ENCODE peak calls at places on chromosome 3, in six cellular contexts. One of them, this sample, is unnamed.

GRCh38 chr3:41267975-41268640 is 68.8 kb downstream of the CTNNB1 start:
- DNase-seq in stimulated activated CD8-positive, alpha-beta memory T cell treated with anti-CD3 and anti-CD28 coated beads, Interleukin-4, amount 100 ng/mL, for 24 hours: no peak
- DNase-seq in HL-60: no peak
- DNase-seq in Right ventricle myocardium superior: no peak
- DNase-seq in bronchial epithelial cell: peak
- DNase-seq in neuronal stem cell: no peak
- DNase-seq in this sample: no peak

GRCh38 chr3:132354916-132355702 is 37.9 kb downstream of the ACP3 start:
- DNase-seq in stimulated activated CD8-positive, alpha-beta memory T cell treated with anti-CD3 and anti-CD28 coated beads, Interleukin-4, amount 100 ng/mL, for 24 hours: no peak
- DNase-seq in HL-60: no peak
- DNase-seq in Right ventricle myocardium superior: no peak
- DNase-seq in bronchial epithelial cell: peak
- DNase-seq in neuronal stem cell: no peak
- DNase-seq in this sample: no peak

GRCh38 chr3:156750874-156751245 is 75.3 kb upstream of the LEKR1 start:
- DNase-seq in stimulated activated CD8-positive, alpha-beta memory T cell treated with anti-CD3 and anti-CD28 coated beads, Interleukin-4, amount 100 ng/mL, for 24 hours: no peak
- DNase-seq in HL-60: peak
- DNase-seq in Right ventricle myocardium superior: no peak
- DNase-seq in bronchial epithelial cell: peak
- DNase-seq in neuronal stem cell: no peak
- DNase-seq in this sample: no peak

GRCh38 chr3:129582799-129583198 is 23.7 kb downstream of the PLXND1 start:
- DNase-seq in stimulated activated CD8-positive, alpha-beta memory T cell treated with anti-CD3 and anti-CD28 coated beads, Interleukin-4, amount 100 ng/mL, for 24 hours: no peak
- DNase-seq in HL-60: peak
- DNase-seq in Right ventricle myocardium superior: no peak
- DNase-seq in bronchial epithelial cell: no peak
- DNase-seq in neuronal stem cell: no peak
- DNase-seq in this sample: no peak

GRCh38 chr3:9362731-9363530 is at the start of gene THUMPD3:
- DNase-seq in stimulated activated CD8-positive, alpha-beta memory T cell treated with anti-CD3 and anti-CD28 coated beads, Interleukin-4, amount 100 ng/mL, for 24 hours: peak
- DNase-seq in HL-60: peak
- DNase-seq in Right ventricle myocardium superior: peak
- DNase-seq in bronchial epithelial cell: peak
- DNase-seq in neuronal stem cell: peak
- DNase-seq in this sample: peak

GRCh38 chr3:193780810-193781472 is 187.9 kb downstream of the OPA1 start:
- DNase-seq in stimulated activated CD8-positive, alpha-beta memory T cell treated with anti-CD3 and anti-CD28 coated beads, Interleukin-4, amount 100 ng/mL, for 24 hours: no peak
- DNase-seq in HL-60: peak
- DNase-seq in Right ventricle myocardium superior: peak
- DNase-seq in bronchial epithelial cell: peak
- DNase-seq in neuronal stem cell: peak
- DNase-seq in this sample: peak

GRCh38 chr3:157311633-157312365 is 124.9 kb upstream of the PTX3 start:
- DNase-seq in stimulated activated CD8-positive, alpha-beta memory T cell treated with anti-CD3 and anti-CD28 coated beads, Interleukin-4, amount 100 ng/mL, for 24 hours: no peak
- DNase-seq in HL-60: no peak
- DNase-seq in Right ventricle myocardium superior: no peak
- DNase-seq in bronchial epithelial cell: peak
- DNase-seq in neuronal stem cell: no peak
- DNase-seq in this sample: no peak

GRCh38 chr3:106734712-106735111 is 642.5 kb upstream of the CCDC54 start:
- DNase-seq in stimulated activated CD8-positive, alpha-beta memory T cell treated with anti-CD3 and anti-CD28 coated beads, Interleukin-4, amount 100 ng/mL, for 24 hours: no peak
- DNase-seq in HL-60: no peak
- DNase-seq in Right ventricle myocardium superior: no peak
- DNase-seq in bronchial epithelial cell: no peak
- DNase-seq in neuronal stem cell: no peak
- DNase-seq in this sample: no peak

GRCh38 chr3:46188708-46189107 is 19.4 kb downstream of the CCR1 start:
- DNase-seq in stimulated activated CD8-positive, alpha-beta memory T cell treated with anti-CD3 and anti-CD28 coated beads, Interleukin-4, amount 100 ng/mL, for 24 hours: no peak
- DNase-seq in HL-60: no peak
- DNase-seq in Right ventricle myocardium superior: no peak
- DNase-seq in bronchial epithelial cell: no peak
- DNase-seq in neuronal stem cell: no peak
- DNase-seq in this sample: no peak

GRCh38 chr3:178146406-178146831 is 389.8 kb upstream of the KCNMB2 start:
- DNase-seq in stimulated activated CD8-positive, alpha-beta memory T cell treated with anti-CD3 and anti-CD28 coated beads, Interleukin-4, amount 100 ng/mL, for 24 hours: no peak
- DNase-seq in HL-60: no peak
- DNase-seq in Right ventricle myocardium superior: no peak
- DNase-seq in bronchial epithelial cell: no peak
- DNase-seq in neuronal stem cell: peak
- DNase-seq in this sample: no peak

GRCh38 chr3:153372326-153372725 is 210.3 kb downstream of the RAP2B start:
- DNase-seq in stimulated activated CD8-positive, alpha-beta memory T cell treated with anti-CD3 and anti-CD28 coated beads, Interleukin-4, amount 100 ng/mL, for 24 hours: no peak
- DNase-seq in HL-60: no peak
- DNase-seq in Right ventricle myocardium superior: no peak
- DNase-seq in bronchial epithelial cell: peak
- DNase-seq in neuronal stem cell: no peak
- DNase-seq in this sample: no peak

GRCh38 chr3:60010778-60011177 is 961.0 kb upstream of the CFAP20DC start:
- DNase-seq in stimulated activated CD8-positive, alpha-beta memory T cell treated with anti-CD3 and anti-CD28 coated beads, Interleukin-4, amount 100 ng/mL, for 24 hours: peak
- DNase-seq in HL-60: peak
- DNase-seq in Right ventricle myocardium superior: no peak
- DNase-seq in bronchial epithelial cell: no peak
- DNase-seq in neuronal stem cell: no peak
- DNase-seq in this sample: no peak

GRCh38 chr3:151171145-151171544 is 31.9 kb downstream of the GPR171 start:
- DNase-seq in stimulated activated CD8-positive, alpha-beta memory T cell treated with anti-CD3 and anti-CD28 coated beads, Interleukin-4, amount 100 ng/mL, for 24 hours: no peak
- DNase-seq in HL-60: peak
- DNase-seq in Right ventricle myocardium superior: peak
- DNase-seq in bronchial epithelial cell: no peak
- DNase-seq in neuronal stem cell: no peak
- DNase-seq in this sample: no peak

GRCh38 chr3:187227658-187228258 is 30.5 kb downstream of the RTP1 start:
- DNase-seq in stimulated activated CD8-positive, alpha-beta memory T cell treated with anti-CD3 and anti-CD28 coated beads, Interleukin-4, amount 100 ng/mL, for 24 hours: no peak
- DNase-seq in HL-60: no peak
- DNase-seq in Right ventricle myocardium superior: no peak
- DNase-seq in bronchial epithelial cell: peak
- DNase-seq in neuronal stem cell: no peak
- DNase-seq in this sample: no peak

GRCh38 chr3:187717572-187717971 is 15.2 kb upstream of the RTP2 start:
- DNase-seq in stimulated activated CD8-positive, alpha-beta memory T cell treated with anti-CD3 and anti-CD28 coated beads, Interleukin-4, amount 100 ng/mL, for 24 hours: no peak
- DNase-seq in HL-60: no peak
- DNase-seq in Right ventricle myocardium superior: no peak
- DNase-seq in bronchial epithelial cell: no peak
- DNase-seq in neuronal stem cell: no peak
- DNase-seq in this sample: no peak

GRCh38 chr3:11908981-11909698 is 62.5 kb upstream of the TAMM41 start:
- DNase-seq in stimulated activated CD8-positive, alpha-beta memory T cell treated with anti-CD3 and anti-CD28 coated beads, Interleukin-4, amount 100 ng/mL, for 24 hours: no peak
- DNase-seq in HL-60: no peak
- DNase-seq in Right ventricle myocardium superior: no peak
- DNase-seq in bronchial epithelial cell: no peak
- DNase-seq in neuronal stem cell: no peak
- DNase-seq in this sample: no peak

GRCh38 chr3:44030690-44031344 is 210.9 kb upstream of the TOPAZ1 start:
- DNase-seq in stimulated activated CD8-positive, alpha-beta memory T cell treated with anti-CD3 and anti-CD28 coated beads, Interleukin-4, amount 100 ng/mL, for 24 hours: no peak
- DNase-seq in HL-60: no peak
- DNase-seq in Right ventricle myocardium superior: no peak
- DNase-seq in bronchial epithelial cell: no peak
- DNase-seq in neuronal stem cell: no peak
- DNase-seq in this sample: no peak

GRCh38 chr3:123618768-123619484 is 34.1 kb upstream of the HACD2 start:
- DNase-seq in stimulated activated CD8-positive, alpha-beta memory T cell treated with anti-CD3 and anti-CD28 coated beads, Interleukin-4, amount 100 ng/mL, for 24 hours: no peak
- DNase-seq in HL-60: peak
- DNase-seq in Right ventricle myocardium superior: peak
- DNase-seq in bronchial epithelial cell: peak
- DNase-seq in neuronal stem cell: no peak
- DNase-seq in this sample: no peak

GRCh38 chr3:32004111-32004790 is 22.7 kb downstream of the ZNF860 start:
- DNase-seq in stimulated activated CD8-positive, alpha-beta memory T cell treated with anti-CD3 and anti-CD28 coated beads, Interleukin-4, amount 100 ng/mL, for 24 hours: no peak
- DNase-seq in HL-60: no peak
- DNase-seq in Right ventricle myocardium superior: no peak
- DNase-seq in bronchial epithelial cell: peak
- DNase-seq in neuronal stem cell: no peak
- DNase-seq in this sample: no peak

GRCh38 chr3:196280689-196281463 is 6.7 kb downstream of the PCYT1A start:
- DNase-seq in stimulated activated CD8-positive, alpha-beta memory T cell treated with anti-CD3 and anti-CD28 coated beads, Interleukin-4, amount 100 ng/mL, for 24 hours: no peak
- DNase-seq in HL-60: no peak
- DNase-seq in Right ventricle myocardium superior: no peak
- DNase-seq in bronchial epithelial cell: no peak
- DNase-seq in neuronal stem cell: no peak
- DNase-seq in this sample: no peak

GRCh38 chr3:192514754-192515660 is 212.3 kb downstream of the FGF12 start:
- DNase-seq in stimulated activated CD8-positive, alpha-beta memory T cell treated with anti-CD3 and anti-CD28 coated beads, Interleukin-4, amount 100 ng/mL, for 24 hours: no peak
- DNase-seq in HL-60: no peak
- DNase-seq in Right ventricle myocardium superior: peak
- DNase-seq in bronchial epithelial cell: no peak
- DNase-seq in neuronal stem cell: peak
- DNase-seq in this sample: peak

GRCh38 chr3:43766672-43767465 is 76.1 kb downstream of the ABHD5 start:
- DNase-seq in stimulated activated CD8-positive, alpha-beta memory T cell treated with anti-CD3 and anti-CD28 coated beads, Interleukin-4, amount 100 ng/mL, for 24 hours: no peak
- DNase-seq in HL-60: no peak
- DNase-seq in Right ventricle myocardium superior: no peak
- DNase-seq in bronchial epithelial cell: peak
- DNase-seq in neuronal stem cell: no peak
- DNase-seq in this sample: no peak

GRCh38 chr3:136334209-136334608 is 84.1 kb downstream of the PCCB start:
- DNase-seq in stimulated activated CD8-positive, alpha-beta memory T cell treated with anti-CD3 and anti-CD28 coated beads, Interleukin-4, amount 100 ng/mL, for 24 hours: no peak
- DNase-seq in HL-60: no peak
- DNase-seq in Right ventricle myocardium superior: no peak
- DNase-seq in bronchial epithelial cell: no peak
- DNase-seq in neuronal stem cell: no peak
- DNase-seq in this sample: no peak

GRCh38 chr3:87397210-87397609 is 120.8 kb upstream of the POU1F1 start:
- DNase-seq in stimulated activated CD8-positive, alpha-beta memory T cell treated with anti-CD3 and anti-CD28 coated beads, Interleukin-4, amount 100 ng/mL, for 24 hours: no peak
- DNase-seq in HL-60: no peak
- DNase-seq in Right ventricle myocardium superior: no peak
- DNase-seq in bronchial epithelial cell: no peak
- DNase-seq in neuronal stem cell: no peak
- DNase-seq in this sample: no peak

GRCh38 chr3:76841750-76842149 is 198.1 kb upstream of the ROBO2 start:
- DNase-seq in stimulated activated CD8-positive, alpha-beta memory T cell treated with anti-CD3 and anti-CD28 coated beads, Interleukin-4, amount 100 ng/mL, for 24 hours: no peak
- DNase-seq in HL-60: no peak
- DNase-seq in Right ventricle myocardium superior: no peak
- DNase-seq in bronchial epithelial cell: no peak
- DNase-seq in neuronal stem cell: no peak
- DNase-seq in this sample: no peak

GRCh38 chr3:172522871-172523818 is at the start of gene TNFSF10:
- DNase-seq in stimulated activated CD8-positive, alpha-beta memory T cell treated with anti-CD3 and anti-CD28 coated beads, Interleukin-4, amount 100 ng/mL, for 24 hours: peak
- DNase-seq in HL-60: peak
- DNase-seq in Right ventricle myocardium superior: peak
- DNase-seq in bronchial epithelial cell: peak
- DNase-seq in neuronal stem cell: no peak
- DNase-seq in this sample: peak

GRCh38 chr3:76497636-76498035 is 542.3 kb upstream of the ROBO2 start:
- DNase-seq in stimulated activated CD8-positive, alpha-beta memory T cell treated with anti-CD3 and anti-CD28 coated beads, Interleukin-4, amount 100 ng/mL, for 24 hours: no peak
- DNase-seq in HL-60: no peak
- DNase-seq in Right ventricle myocardium superior: no peak
- DNase-seq in bronchial epithelial cell: peak
- DNase-seq in neuronal stem cell: peak
- DNase-seq in this sample: no peak

GRCh38 chr3:152471814-152472605 is 203.3 kb downstream of the MBNL1 start:
- DNase-seq in stimulated activated CD8-positive, alpha-beta memory T cell treated with anti-CD3 and anti-CD28 coated beads, Interleukin-4, amount 100 ng/mL, for 24 hours: peak
- DNase-seq in HL-60: peak
- DNase-seq in Right ventricle myocardium superior: peak
- DNase-seq in bronchial epithelial cell: peak
- DNase-seq in neuronal stem cell: peak
- DNase-seq in this sample: no peak

GRCh38 chr3:194206375-194206774 is 70.4 kb downstream of the HES1 start:
- DNase-seq in stimulated activated CD8-positive, alpha-beta memory T cell treated with anti-CD3 and anti-CD28 coated beads, Interleukin-4, amount 100 ng/mL, for 24 hours: no peak
- DNase-seq in HL-60: peak
- DNase-seq in Right ventricle myocardium superior: peak
- DNase-seq in bronchial epithelial cell: no peak
- DNase-seq in neuronal stem cell: no peak
- DNase-seq in this sample: no peak

GRCh38 chr3:186340211-186340610 is 21.8 kb downstream of the DGKG start:
- DNase-seq in stimulated activated CD8-positive, alpha-beta memory T cell treated with anti-CD3 and anti-CD28 coated beads, Interleukin-4, amount 100 ng/mL, for 24 hours: no peak
- DNase-seq in HL-60: no peak
- DNase-seq in Right ventricle myocardium superior: no peak
- DNase-seq in bronchial epithelial cell: peak
- DNase-seq in neuronal stem cell: no peak
- DNase-seq in this sample: no peak

GRCh38 chr3:79769234-79769633 is 1.4 kb upstream of the ROBO1 start:
- DNase-seq in stimulated activated CD8-positive, alpha-beta memory T cell treated with anti-CD3 and anti-CD28 coated beads, Interleukin-4, amount 100 ng/mL, for 24 hours: no peak
- DNase-seq in HL-60: no peak
- DNase-seq in Right ventricle myocardium superior: no peak
- DNase-seq in bronchial epithelial cell: no peak
- DNase-seq in neuronal stem cell: no peak
- DNase-seq in this sample: no peak

GRCh38 chr3:160134454-160134853 is 90.8 kb upstream of the C3orf80 start:
- DNase-seq in stimulated activated CD8-positive, alpha-beta memory T cell treated with anti-CD3 and anti-CD28 coated beads, Interleukin-4, amount 100 ng/mL, for 24 hours: no peak
- DNase-seq in HL-60: no peak
- DNase-seq in Right ventricle myocardium superior: no peak
- DNase-seq in bronchial epithelial cell: no peak
- DNase-seq in neuronal stem cell: no peak
- DNase-seq in this sample: no peak

GRCh38 chr3:155870133-155870944 is at the start of gene GMPS:
- DNase-seq in stimulated activated CD8-positive, alpha-beta memory T cell treated with anti-CD3 and anti-CD28 coated beads, Interleukin-4, amount 100 ng/mL, for 24 hours: peak
- DNase-seq in HL-60: peak
- DNase-seq in Right ventricle myocardium superior: peak
- DNase-seq in bronchial epithelial cell: peak
- DNase-seq in neuronal stem cell: peak
- DNase-seq in this sample: peak

GRCh38 chr3:158091526-158091925 is 14.7 kb downstream of the SHOX2 start:
- DNase-seq in stimulated activated CD8-positive, alpha-beta memory T cell treated with anti-CD3 and anti-CD28 coated beads, Interleukin-4, amount 100 ng/mL, for 24 hours: no peak
- DNase-seq in HL-60: no peak
- DNase-seq in Right ventricle myocardium superior: no peak
- DNase-seq in bronchial epithelial cell: peak
- DNase-seq in neuronal stem cell: no peak
- DNase-seq in this sample: no peak

GRCh38 chr3:160665784-160666526 is 11.0 kb upstream of the ARL14 start:
- DNase-seq in stimulated activated CD8-positive, alpha-beta memory T cell treated with anti-CD3 and anti-CD28 coated beads, Interleukin-4, amount 100 ng/mL, for 24 hours: no peak
- DNase-seq in HL-60: no peak
- DNase-seq in Right ventricle myocardium superior: no peak
- DNase-seq in bronchial epithelial cell: peak
- DNase-seq in neuronal stem cell: no peak
- DNase-seq in this sample: no peak

GRCh38 chr3:84943379-84943778 is 15.4 kb upstream of the CADM2 start:
- DNase-seq in stimulated activated CD8-positive, alpha-beta memory T cell treated with anti-CD3 and anti-CD28 coated beads, Interleukin-4, amount 100 ng/mL, for 24 hours: no peak
- DNase-seq in HL-60: no peak
- DNase-seq in Right ventricle myocardium superior: no peak
- DNase-seq in bronchial epithelial cell: no peak
- DNase-seq in neuronal stem cell: no peak
- DNase-seq in this sample: no peak